ENCODE peak calls at places on chromosomes 4 and X, in seven cellular contexts. X is neuronal stem cell, H is IMR-90, S is H9, R is mesenchymal stem cell, W is trophoblast cell, F is H1. Y is an unnamed sample.

GRCh38 chrX:129553619-129554288 is 13.7 kb downstream of the OCRL start:
- DNase-seq in X (no peak), H (no peak), S (no peak), R (no peak), W (no peak), F (no peak), Y (no peak)

GRCh38 chr4:143587703-143588102 is 74.2 kb downstream of the SMARCA5 start:
- DNase-seq in X (no peak), H (no peak), S (no peak), R (no peak), W (no peak), F (no peak), Y (peak; percentile 13)

GRCh38 chr4:186651624-186652023 is 72.0 kb downstream of the FAT1 start:
- DNase-seq in X (no peak), H (no peak), S (no peak), R (no peak), W (no peak), F (no peak), Y (no peak)

GRCh38 chr4:153792007-153792892 is 3.4 kb upstream of the SFRP2 start:
- DNase-seq in X (peak; percentile 94), H (no peak), S (peak; percentile 94), R (peak; percentile 82), W (no peak), F (peak; percentile 85), Y (peak; percentile 97)

GRCh38 chr4:23337292-23337691 is 552.6 kb downstream of the PPARGC1A start:
- DNase-seq in X (no peak), H (no peak), S (no peak), R (no peak), W (no peak), F (no peak), Y (peak; percentile 69)

GRCh38 chr4:168643083-168643795 is 146.4 kb downstream of the PALLD start:
- DNase-seq in X (no peak), H (no peak), S (no peak), R (no peak), W (no peak), F (no peak), Y (no peak)

GRCh38 chr4:44927361-44928061 is 201.2 kb upstream of the GNPDA2 start:
- DNase-seq in X (peak; percentile 39), H (peak; percentile 14), S (no peak), R (peak; percentile 57), W (no peak), F (no peak), Y (peak; percentile 54)

GRCh38 chrX:39895228-39896110 is 202.3 kb downstream of the BCOR start:
- DNase-seq in X (no peak), H (no peak), S (no peak), R (no peak), W (peak; percentile 25), F (no peak), Y (no peak)

GRCh38 chr4:23171971-23172370 is 479.2 kb downstream of the GBA3 start:
- DNase-seq in X (no peak), H (no peak), S (no peak), R (no peak), W (no peak), F (no peak), Y (no peak)

GRCh38 chr4:57243071-57243470 is 132.9 kb upstream of the IGFBP7 start:
- DNase-seq in X (no peak), H (no peak), S (no peak), R (no peak), W (no peak), F (no peak), Y (no peak)

GRCh38 chr4:187380181-187380581 is 615.4 kb upstream of the ZFP42 start:
- DNase-seq in X (no peak), H (peak; percentile 15), S (peak; percentile 77), R (no peak), W (peak; percentile 72), F (peak; percentile 43), Y (peak; percentile 78)

GRCh38 chr4:89056953-89057398 is at the start of gene FAM13A:
- DNase-seq in X (peak; percentile 80), H (peak; percentile 97), S (peak; percentile 89), R (peak; percentile 95), W (peak; percentile 74), F (peak; percentile 27), Y (peak; percentile 98)

GRCh38 chrX:6227445-6227820 is 1.2 kb downstream of the NLGN4X start:
- DNase-seq in X (peak; percentile 1), H (no peak), S (no peak), R (no peak), W (no peak), F (no peak), Y (peak; percentile 23)

GRCh38 chrX:34126011-34126410 is 6.1 kb downstream of the FAM47A start:
- DNase-seq in X (no peak), H (no peak), S (no peak), R (no peak), W (no peak), F (no peak), Y (no peak)

GRCh38 chr4:157043131-157043530 is 32.8 kb upstream of the GLRB start:
- DNase-seq in X (peak; percentile 5), H (peak; percentile 51), S (peak; percentile 52), R (peak; percentile 67), W (no peak), F (no peak), Y (peak; percentile 86)

GRCh38 chrX:33138677-33139249 is 72.6 kb downstream of the DMD start:
- DNase-seq in X (no peak), H (no peak), S (no peak), R (peak; percentile 10), W (no peak), F (no peak), Y (peak; percentile 14)

GRCh38 chr4:97953171-97953570 is 190.1 kb downstream of the STPG2 start:
- DNase-seq in X (no peak), H (no peak), S (no peak), R (no peak), W (no peak), F (no peak), Y (no peak)

GRCh38 chr4:182137343-182137742 is 105.9 kb upstream of the TENM3 start:
- DNase-seq in X (no peak), H (no peak), S (no peak), R (no peak), W (no peak), F (no peak), Y (no peak)

DNA sequence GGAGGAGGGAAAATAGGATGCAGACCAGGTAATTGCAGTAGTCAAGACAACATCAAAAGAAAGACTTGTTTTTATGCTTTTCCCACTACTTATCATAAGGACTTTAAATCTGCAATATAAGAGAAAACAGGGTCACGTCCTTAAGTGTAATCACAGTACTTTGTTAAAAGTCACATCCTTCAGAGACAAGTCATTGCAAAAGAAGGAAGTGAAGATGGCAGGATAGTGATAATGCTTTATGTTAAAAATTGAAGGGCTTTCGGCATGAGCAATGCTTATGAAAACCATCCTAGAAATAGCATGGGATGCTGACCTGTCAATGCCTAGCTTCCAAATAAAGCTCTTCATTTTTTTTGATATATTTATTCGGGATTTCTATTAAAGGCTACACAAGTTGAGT is 110.2 kb upstream of the TENM3 start:
- DNase-seq in X (no peak), H (no peak), S (no peak), R (no peak), W (no peak), F (no peak), Y (no peak)
- H4K8ac ChIP-seq in X (no peak overlapping the region), H (no peak overlapping the region), S (no peak overlapping the region), R (no peak overlapping the region), W (no peak overlapping the region), F (no peak overlapping the region), Y (no peak overlapping the region)

GRCh38 chr4:6932918-6933317 is 23.3 kb downstream of the TBC1D14 start:
- DNase-seq in X (no peak), H (no peak), S (no peak), R (no peak), W (no peak), F (no peak), Y (no peak)
- H3K4me1 ChIP-seq in X (peaks cover 20% of the 10 kb centered on the region), H (peaks cover 9% of the 10 kb centered on the region), S (no peaks in the 10 kb centered on the region), R (peaks cover 18% of the 10 kb centered on the region), W (peaks cover 7% of the 10 kb centered on the region), F (peaks cover 15% of the 10 kb centered on the region), Y (peaks cover 2% of the 10 kb centered on the region)

GRCh38 chr4:75057369-75057768 is 124.5 kb downstream of the PARM1 start:
- DNase-seq in X (no peak), H (no peak), S (no peak), R (no peak), W (no peak), F (no peak), Y (no peak)
- H4K8ac ChIP-seq in X (peak overlapping the region; percentile 75), H (no peak overlapping the region), S (no peak overlapping the region), R (peak overlapping the region; percentile 54), W (no peak overlapping the region), F (no peak overlapping the region), Y (no peak overlapping the region)

GRCh38 chr4:118773082-118773792 is 62.7 kb downstream of the SEC24D start:
- DNase-seq in X (no peak), H (no peak), S (no peak), R (no peak), W (peak; percentile 26), F (no peak), Y (peak; percentile 77)
- H3K4me1 ChIP-seq in X (peaks cover 1% of the 10 kb centered on the region), H (peaks cover 12% of the 10 kb centered on the region), S (peaks cover 3% of the 10 kb centered on the region), R (peaks cover 2% of the 10 kb centered on the region), W (peaks cover 16% of the 10 kb centered on the region), F (peaks cover 7% of the 10 kb centered on the region), Y (no peaks in the 10 kb centered on the region)

GRCh38 chr4:158644755-158645154 is 26.9 kb downstream of the C4orf46 start:
- DNase-seq in X (no peak), H (no peak), S (no peak), R (no peak), W (no peak), F (no peak), Y (no peak)
- H4K8ac ChIP-seq in X (no peak overlapping the region), H (no peak overlapping the region), S (no peak overlapping the region), R (no peak overlapping the region), W (no peak overlapping the region), F (no peak overlapping the region), Y (no peak overlapping the region)

GRCh38 chr4:101227715-101228114 is 119.6 kb downstream of the PPP3CA start:
- DNase-seq in X (no peak), H (no peak), S (no peak), R (no peak), W (no peak), F (no peak), Y (no peak)
- H3K4me1 ChIP-seq in X (no peaks in the 10 kb centered on the region), H (peaks cover 2% of the 10 kb centered on the region), S (no peaks in the 10 kb centered on the region), R (no peaks in the 10 kb centered on the region), W (no peaks in the 10 kb centered on the region), F (no peaks in the 10 kb centered on the region), Y (no peaks in the 10 kb centered on the region)